ENCODE peak calls at places on chromosomes 7 and 10, in six cellular contexts. One of them, this sample, is unnamed.

GRCh38 chr10:79391231-79392019 is 44.2 kb downstream of the PPIF start:
- DNase-seq in mesenchymal stem cell: peak; percentile 33
- DNase-seq in neuronal stem cell: no peak
- DNase-seq in mesendoderm: peak; percentile 44
- DNase-seq in IMR-90: no peak
- DNase-seq in H1: peak; percentile 39
- DNase-seq in this sample: peak; percentile 17

GRCh38 chr7:17624379-17624778 is 315.9 kb downstream of the SNX13 start:
- DNase-seq in mesendoderm: no peak
- DNase-seq in H1: no peak
- DNase-seq in mesenchymal stem cell: no peak
- DNase-seq in neuronal stem cell: no peak
- DNase-seq in IMR-90: no peak
- DNase-seq in this sample: no peak

GRCh38 chr10:114879541-114880158 is 58.1 kb downstream of the FHIP2A start:
- DNase-seq in H1: peak; percentile 83
- DNase-seq in neuronal stem cell: peak; percentile 31
- DNase-seq in mesenchymal stem cell: peak; percentile 27
- DNase-seq in IMR-90: peak; percentile 16
- DNase-seq in mesendoderm: peak; percentile 80
- DNase-seq in this sample: peak; percentile 75

GRCh38 chr7:156780724-156781455 is 112.1 kb downstream of the LMBR1 start:
- DNase-seq in neuronal stem cell: no peak
- DNase-seq in IMR-90: no peak
- DNase-seq in mesenchymal stem cell: no peak
- DNase-seq in mesendoderm: peak; percentile 21
- DNase-seq in H1: no peak
- DNase-seq in this sample: no peak

GRCh38 chr10:48957361-48957760 is 17.7 kb upstream of the LRRC18 start:
- DNase-seq in IMR-90: no peak
- DNase-seq in H1: no peak
- DNase-seq in mesendoderm: no peak
- DNase-seq in mesenchymal stem cell: no peak
- DNase-seq in neuronal stem cell: no peak
- DNase-seq in this sample: no peak

GRCh38 chr10:102997998-102998397 is 79.9 kb downstream of the CNNM2 start:
- DNase-seq in H1: no peak
- DNase-seq in IMR-90: no peak
- DNase-seq in neuronal stem cell: no peak
- DNase-seq in mesenchymal stem cell: no peak
- DNase-seq in mesendoderm: peak; percentile 19
- DNase-seq in this sample: no peak

GRCh38 chr7:167976-168791 is 24.2 kb upstream of the FAM20C start:
- DNase-seq in IMR-90: no peak
- DNase-seq in mesenchymal stem cell: no peak
- DNase-seq in H1: no peak
- DNase-seq in mesendoderm: no peak
- DNase-seq in neuronal stem cell: no peak
- DNase-seq in this sample: no peak

GRCh38 chr7:137667633-137668387 is 179.0 kb downstream of the DGKI start:
- DNase-seq in mesendoderm: no peak
- DNase-seq in neuronal stem cell: no peak
- DNase-seq in IMR-90: peak; percentile 88
- DNase-seq in mesenchymal stem cell: peak; percentile 45
- DNase-seq in H1: no peak
- DNase-seq in this sample: no peak

GRCh38 chr7:22563621-22564241 is 63.7 kb upstream of the STEAP1B start:
- DNase-seq in mesenchymal stem cell: peak; percentile 37
- DNase-seq in neuronal stem cell: no peak
- DNase-seq in IMR-90: peak; percentile 12
- DNase-seq in H1: no peak
- DNase-seq in mesendoderm: peak; percentile 77
- DNase-seq in this sample: no peak

GRCh38 chr7:151009340-151010001 is 14.8 kb downstream of the ATG9B start:
- DNase-seq in mesendoderm: no peak
- DNase-seq in H1: peak; percentile 74
- DNase-seq in IMR-90: no peak
- DNase-seq in mesenchymal stem cell: no peak
- DNase-seq in neuronal stem cell: no peak
- DNase-seq in this sample: peak; percentile 65

GRCh38 chr7:40008218-40008815 is 58.3 kb downstream of the CDK13 start:
- DNase-seq in H1: no peak
- DNase-seq in mesenchymal stem cell: peak; percentile 41
- DNase-seq in IMR-90: peak; percentile 89
- DNase-seq in mesendoderm: no peak
- DNase-seq in neuronal stem cell: no peak
- DNase-seq in this sample: no peak

GRCh38 chr7:13312327-13312726 is 624.9 kb downstream of the ARL4A start:
- DNase-seq in neuronal stem cell: peak; percentile 40
- DNase-seq in mesenchymal stem cell: no peak
- DNase-seq in mesendoderm: peak; percentile 71
- DNase-seq in H1: peak; percentile 47
- DNase-seq in IMR-90: no peak
- DNase-seq in this sample: no peak

GRCh38 chr10:60425392-60426110 is 35.9 kb upstream of the ANK3 start:
- DNase-seq in mesenchymal stem cell: no peak
- DNase-seq in IMR-90: peak; percentile 67
- DNase-seq in H1: no peak
- DNase-seq in neuronal stem cell: no peak
- DNase-seq in mesendoderm: no peak
- DNase-seq in this sample: no peak

GRCh38 chr10:124626759-124627380 is 117.3 kb downstream of the FAM53B start:
- DNase-seq in mesenchymal stem cell: no peak
- DNase-seq in IMR-90: no peak
- DNase-seq in mesendoderm: no peak
- DNase-seq in H1: no peak
- DNase-seq in neuronal stem cell: no peak
- DNase-seq in this sample: no peak

GRCh38 chr10:7272008-7272407 is 138.8 kb downstream of the SFMBT2 start:
- DNase-seq in neuronal stem cell: no peak
- DNase-seq in mesendoderm: no peak
- DNase-seq in mesenchymal stem cell: no peak
- DNase-seq in IMR-90: no peak
- DNase-seq in H1: no peak
- DNase-seq in this sample: no peak

DNA sequence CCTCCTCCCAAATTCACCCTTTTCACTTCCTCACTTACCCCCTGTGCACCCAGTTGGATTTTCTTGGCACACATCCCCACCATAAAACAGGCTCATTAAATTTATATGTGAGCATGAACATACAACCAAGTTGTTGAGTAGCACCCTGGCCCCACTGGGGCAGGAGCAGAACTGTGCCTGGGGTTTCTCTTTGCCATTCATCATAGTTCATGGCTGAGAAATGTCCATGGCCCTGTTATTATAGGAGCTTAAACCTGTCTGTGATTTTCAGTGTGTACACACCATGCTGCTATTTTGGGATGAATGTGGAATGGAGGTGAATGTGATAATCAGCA is 618.8 kb downstream of the LRMDA start:
- DNase-seq in IMR-90: no peak
- DNase-seq in mesenchymal stem cell: no peak
- DNase-seq in H1: no peak
- DNase-seq in neuronal stem cell: no peak
- DNase-seq in mesendoderm: no peak
- DNase-seq in this sample: no peak
- H3K4ac ChIP-seq in IMR-90: no peak overlapping the region
- H3K4ac ChIP-seq in mesenchymal stem cell: no peak overlapping the region
- H3K4ac ChIP-seq in H1: no peak overlapping the region
- H3K4ac ChIP-seq in neuronal stem cell: no peak overlapping the region
- H3K4ac ChIP-seq in mesendoderm: no peak overlapping the region
- H3K4ac ChIP-seq in this sample: no peak overlapping the region

GRCh38 chr7:140881507-140882228 is 43.1 kb downstream of the BRAF start:
- DNase-seq in mesenchymal stem cell: no peak
- DNase-seq in mesendoderm: no peak
- DNase-seq in neuronal stem cell: no peak
- DNase-seq in IMR-90: no peak
- DNase-seq in H1: no peak
- DNase-seq in this sample: no peak

GRCh38 chr7:140876519-140877248 is 48.0 kb downstream of the BRAF start:
- DNase-seq in mesenchymal stem cell: peak; percentile 79
- DNase-seq in IMR-90: peak; percentile 82
- DNase-seq in neuronal stem cell: no peak
- DNase-seq in H1: no peak
- DNase-seq in mesendoderm: no peak
- DNase-seq in this sample: no peak

GRCh38 chr7:140873473-140873872 is 51.3 kb downstream of the BRAF start:
- DNase-seq in mesendoderm: no peak
- DNase-seq in mesenchymal stem cell: no peak
- DNase-seq in H1: no peak
- DNase-seq in neuronal stem cell: no peak
- DNase-seq in IMR-90: no peak
- DNase-seq in this sample: no peak

GRCh38 chr7:140877249-140877524 is 47.5 kb downstream of the BRAF start:
- DNase-seq in mesenchymal stem cell: no peak
- DNase-seq in IMR-90: no peak
- DNase-seq in mesendoderm: peak; percentile 24
- DNase-seq in neuronal stem cell: no peak
- DNase-seq in H1: no peak
- DNase-seq in this sample: no peak
- H2BK15ac ChIP-seq in mesenchymal stem cell: no peak overlapping the region
- H2BK15ac ChIP-seq in IMR-90: no peak overlapping the region
- H2BK15ac ChIP-seq in mesendoderm: no peak overlapping the region
- H2BK15ac ChIP-seq in neuronal stem cell: no peak overlapping the region
- H2BK15ac ChIP-seq in H1: no peak overlapping the region
- H2BK15ac ChIP-seq in this sample: no peak overlapping the region

GRCh38 chr7:4774007-4774406 is 1.4 kb upstream of the AP5Z1 start:
- DNase-seq in neuronal stem cell: no peak
- DNase-seq in mesendoderm: no peak
- DNase-seq in IMR-90: no peak
- DNase-seq in mesenchymal stem cell: no peak
- DNase-seq in H1: no peak
- DNase-seq in this sample: no peak

GRCh38 chr7:4776160-4776623 is 769 bp downstream of the AP5Z1 start:
- DNase-seq in neuronal stem cell: no peak
- DNase-seq in H1: no peak
- DNase-seq in mesendoderm: no peak
- DNase-seq in IMR-90: no peak
- DNase-seq in mesenchymal stem cell: no peak
- DNase-seq in this sample: no peak

GRCh38 chr7:4772306-4772705 is 3.1 kb upstream of the AP5Z1 start:
- DNase-seq in H1: no peak
- DNase-seq in IMR-90: no peak
- DNase-seq in mesenchymal stem cell: no peak
- DNase-seq in neuronal stem cell: no peak
- DNase-seq in mesendoderm: no peak
- DNase-seq in this sample: no peak

GRCh38 chr7:4775281-4776159 is at the start of gene AP5Z1:
- DNase-seq in mesenchymal stem cell: peak; percentile 96
- DNase-seq in mesendoderm: peak; percentile 98
- DNase-seq in IMR-90: peak; percentile 96
- DNase-seq in H1: peak; percentile 94
- DNase-seq in neuronal stem cell: peak; percentile 88
- DNase-seq in this sample: peak; percentile 96

GRCh38 chr7:4774804-4775280 is 581 bp upstream of the AP5Z1 start:
- DNase-seq in IMR-90: peak; percentile 75
- DNase-seq in H1: no peak
- DNase-seq in mesendoderm: no peak
- DNase-seq in mesenchymal stem cell: no peak
- DNase-seq in neuronal stem cell: no peak
- DNase-seq in this sample: no peak
- H2BK120ac ChIP-seq in IMR-90: peak overlapping the region; percentile 13
- H2BK120ac ChIP-seq in H1: no peak overlapping the region
- H2BK120ac ChIP-seq in mesendoderm: no peak overlapping the region
- H2BK120ac ChIP-seq in mesenchymal stem cell: peak overlapping the region; percentile 39
- H2BK120ac ChIP-seq in neuronal stem cell: no peak overlapping the region
- H2BK120ac ChIP-seq in this sample: no peak overlapping the region

GRCh38 chr7:74174606-74175082 is 488 bp downstream of the EIF4H start:
- DNase-seq in neuronal stem cell: peak; percentile 24
- DNase-seq in mesendoderm: peak; percentile 76
- DNase-seq in H1: no peak
- DNase-seq in mesenchymal stem cell: peak; percentile 74
- DNase-seq in IMR-90: peak; percentile 51
- DNase-seq in this sample: peak; percentile 36
- H3K4ac ChIP-seq in neuronal stem cell: no peak overlapping the region
- H3K4ac ChIP-seq in mesendoderm: peak overlapping the region; percentile 94
- H3K4ac ChIP-seq in H1: peak overlapping the region; percentile 90
- H3K4ac ChIP-seq in mesenchymal stem cell: peak overlapping the region; percentile 88
- H3K4ac ChIP-seq in IMR-90: peak overlapping the region; percentile 6
- H3K4ac ChIP-seq in this sample: peak overlapping the region; percentile 89

DNA sequence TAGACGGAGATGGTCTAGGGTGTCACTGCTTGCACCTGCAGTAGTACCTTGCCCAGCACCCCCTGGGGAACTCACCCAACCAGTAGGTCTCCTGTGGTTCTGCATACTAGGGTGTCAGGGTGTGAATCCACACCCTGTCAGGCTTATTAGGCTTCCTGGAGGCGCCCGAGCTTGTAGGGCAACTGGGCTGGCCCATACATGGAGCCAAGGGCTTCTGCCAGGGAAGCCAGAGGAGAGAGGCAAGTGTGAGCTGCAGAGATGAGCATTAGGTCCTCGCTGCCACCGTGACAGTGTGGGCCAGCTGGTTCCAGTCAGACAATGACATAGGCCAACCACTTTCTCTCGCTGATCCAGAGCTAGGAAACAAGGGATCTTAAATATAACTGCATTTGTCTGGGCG is 11.2 kb downstream of the MXI1 start:
- DNase-seq in H1: no peak
- DNase-seq in mesendoderm: no peak
- DNase-seq in IMR-90: no peak
- DNase-seq in mesenchymal stem cell: peak; percentile 12
- DNase-seq in neuronal stem cell: no peak
- DNase-seq in this sample: no peak
- H2BK15ac ChIP-seq in H1: no peak overlapping the region
- H2BK15ac ChIP-seq in mesendoderm: no peak overlapping the region
- H2BK15ac ChIP-seq in IMR-90: no peak overlapping the region
- H2BK15ac ChIP-seq in mesenchymal stem cell: no peak overlapping the region
- H2BK15ac ChIP-seq in neuronal stem cell: no peak overlapping the region
- H2BK15ac ChIP-seq in this sample: no peak overlapping the region